ENCODE peak calls at places on chromosomes 12 and 14, in six cellular contexts. Y, D, L, U, Q and K are unnamed samples.

GRCh38 chr14:80621701-80622100 is 319.8 kb downstream of the CEP128 start:
- DNase-seq in Q (no peak), L (no peak), D (no peak), Y (no peak), U (peak), K (peak)

GRCh38 chr14:94543450-94544123 is 17.7 kb upstream of the SERPINA4 start:
- DNase-seq in Q (no peak), L (no peak), U (peak), D (no peak), Y (no peak), K (no peak)

GRCh38 chr12:89238593-89238992 is 113.7 kb downstream of the DUSP6 start:
- DNase-seq in L (no peak), D (no peak), Y (no peak), U (no peak), Q (no peak), K (no peak)

GRCh38 chr12:47107446-47107845 is 27.7 kb upstream of the AMIGO2 start:
- DNase-seq in L (no peak), D (no peak), Q (no peak), U (no peak), Y (no peak), K (no peak)

GRCh38 chr14:68669101-68669500 is 123.8 kb downstream of the ZFP36L1 start:
- DNase-seq in Q (no peak), D (no peak), U (no peak), L (no peak), Y (no peak), K (no peak)

GRCh38 chr14:82441270-82441669 is 907.6 kb upstream of the SEL1L start:
- DNase-seq in U (no peak), Q (no peak), D (no peak), L (no peak), Y (no peak), K (no peak)

GRCh38 chr14:68981124-68981523 is 2.0 kb upstream of the ACTN1 start:
- DNase-seq in D (no peak), U (no peak), Y (no peak), Q (no peak), L (no peak), K (no peak)

GRCh38 chr14:65277027-65277426 is 135.5 kb upstream of the FUT8 start:
- DNase-seq in D (no peak), U (no peak), Y (no peak), L (no peak), Q (no peak), K (peak)

GRCh38 chr12:47078733-47079364 is 572 bp upstream of the PCED1B start:
- DNase-seq in L (no peak), U (no peak), Y (peak), D (peak), Q (peak), K (peak)

GRCh38 chr12:59357811-59358210 is 238.0 kb upstream of the SLC16A7 start:
- DNase-seq in Y (no peak), L (no peak), Q (no peak), D (no peak), U (no peak), K (no peak)

GRCh38 chr14:54435500-54435981 is 5.6 kb downstream of the CNIH1 start:
- DNase-seq in L (no peak), D (no peak), Q (no peak), U (peak), Y (peak), K (peak)

GRCh38 chr12:40226652-40227051 is 1.9 kb downstream of the LRRK2 start:
- DNase-seq in Q (no peak), Y (peak), U (peak), D (no peak), L (no peak), K (peak)

GRCh38 chr12:24111101-24111500 is 161.6 kb upstream of the SOX5 start:
- DNase-seq in D (no peak), U (peak), Q (no peak), Y (no peak), L (no peak), K (peak)

GRCh38 chr12:95116773-95117172 is 43.4 kb upstream of the NR2C1 start:
- DNase-seq in U (no peak), Q (peak), Y (no peak), D (no peak), L (no peak), K (no peak)

GRCh38 chr12:95643251-95643650 is 92.0 kb upstream of the USP44 start:
- DNase-seq in Y (no peak), U (no peak), L (no peak), D (no peak), Q (no peak), K (no peak)

GRCh38 chr12:28767836-28768348 is 381.2 kb upstream of the FAR2 start:
- DNase-seq in Q (no peak), U (no peak), L (no peak), Y (no peak), D (no peak), K (peak)

GRCh38 chr12:118749656-118750055 is 231.7 kb upstream of the SRRM4 start:
- DNase-seq in Q (peak), D (no peak), U (no peak), L (no peak), Y (no peak), K (no peak)

GRCh38 chr12:21551811-21552469 is 25.8 kb downstream of the SPX start:
- DNase-seq in U (peak), Q (no peak), L (no peak), Y (no peak), D (no peak), K (no peak)

GRCh38 chr12:82089369-82090121 is 268.6 kb downstream of the CCDC59 start:
- DNase-seq in U (no peak), Y (no peak), D (no peak), Q (no peak), L (no peak), K (no peak)

GRCh38 chr14:70366890-70367289 is 7.4 kb upstream of the COX16 start:
- DNase-seq in U (no peak), Q (no peak), Y (no peak), L (no peak), D (no peak), K (no peak)

GRCh38 chr14:94768521-94769412 is 1.1 kb downstream of the GSC start:
- DNase-seq in L (no peak), Q (peak), U (no peak), D (no peak), Y (no peak), K (no peak)

GRCh38 chr12:39287409-39287808 is 155.5 kb downstream of the KIF21A start:
- DNase-seq in Y (no peak), L (no peak), U (no peak), D (no peak), Q (no peak), K (no peak)

GRCh38 chr12:99707883-99708282 is 60.3 kb downstream of the GARIN6 start:
- DNase-seq in Y (no peak), U (no peak), Q (no peak), D (no peak), L (no peak), K (no peak)

GRCh38 chr14:31084385-31084784 is 58.2 kb upstream of the STRN3 start:
- DNase-seq in L (no peak), Q (no peak), U (no peak), Y (no peak), D (no peak), K (no peak)

GRCh38 chr14:24312736-24313507 is 1.6 kb downstream of the LTB4R start:
- DNase-seq in D (no peak), U (peak), Q (no peak), L (no peak), Y (no peak), K (no peak)

GRCh38 chr12:60684988-60685655 is 1089.3 kb downstream of the SLC16A7 start:
- DNase-seq in Q (no peak), Y (no peak), L (no peak), U (no peak), D (no peak), K (no peak)